ENCODE peak calls at places on chromosomes 2 and 18, in nine cellular contexts. V, E, C, H, Z, L, K, X and F are unnamed samples.

GRCh38 chr2:117523267-117523666 is 291.2 kb upstream of the DDX18 start:
- DNase-seq in V (peak; percentile 5), E (peak; percentile 52), C (no peak), H (no peak), Z (peak; percentile 83), L (no peak), K (peak; percentile 19), X (peak; percentile 3), F (no peak)

GRCh38 chr2:102025016-102025491 is 33.3 kb downstream of the IL1R2 start:
- DNase-seq in V (no peak), E (peak; percentile 65), C (no peak), H (no peak), Z (no peak), L (peak; percentile 94), K (no peak), X (no peak), F (peak; percentile 65)

GRCh38 chr2:155223781-155224406 is 525.4 kb downstream of the KCNJ3 start:
- DNase-seq in V (peak; percentile 37), E (peak; percentile 20), C (no peak), H (no peak), Z (no peak), L (no peak), K (no peak), X (no peak), F (peak; percentile 11)

GRCh38 chr2:13003500-13003899 is 286.8 kb downstream of the TRIB2 start:
- DNase-seq in V (peak; percentile 26), E (no peak), C (no peak), H (no peak), Z (no peak), L (no peak), K (no peak), X (no peak), F (no peak)

GRCh38 chr2:234480337-234480736 is 16.5 kb downstream of the ARL4C start:
- DNase-seq in V (no peak), E (no peak), C (no peak), H (no peak), Z (no peak), L (no peak), K (no peak), X (no peak), F (no peak)

GRCh38 chr2:174325373-174325772 is 9.4 kb upstream of the SP9 start:
- DNase-seq in V (no peak), E (no peak), C (no peak), H (no peak), Z (no peak), L (no peak), K (no peak), X (no peak), F (no peak)

GRCh38 chr2:10161961-10162441 is 39.5 kb downstream of the RRM2 start:
- DNase-seq in V (peak; percentile 54), E (peak; percentile 91), C (no peak), H (peak; percentile 80), Z (no peak), L (no peak), K (peak; percentile 31), X (no peak), F (no peak)

GRCh38 chr2:200795044-200795443 is 16.7 kb upstream of the BZW1 start:
- DNase-seq in V (no peak), E (peak; percentile 36), C (no peak), H (peak; percentile 33), Z (no peak), L (no peak), K (no peak), X (no peak), F (no peak)

GRCh38 chr2:11281221-11281620 is 63.2 kb downstream of the ROCK2 start:
- DNase-seq in V (peak; percentile 71), E (no peak), C (no peak), H (no peak), Z (no peak), L (no peak), K (no peak), X (no peak), F (no peak)

GRCh38 chr2:112137516-112138142 is 556 bp upstream of the FBLN7 start:
- DNase-seq in V (no peak), E (peak; percentile 71), C (peak; percentile 23), H (no peak), Z (no peak), L (peak; percentile 39), K (no peak), X (peak; percentile 16), F (peak; percentile 56)

GRCh38 chr18:53380063-53380639 is 844.3 kb downstream of the MBD2 start:
- DNase-seq in V (peak; percentile 9), E (peak; percentile 52), C (no peak), H (no peak), Z (no peak), L (peak; percentile 36), K (peak; percentile 10), X (no peak), F (peak; percentile 6)

DNA sequence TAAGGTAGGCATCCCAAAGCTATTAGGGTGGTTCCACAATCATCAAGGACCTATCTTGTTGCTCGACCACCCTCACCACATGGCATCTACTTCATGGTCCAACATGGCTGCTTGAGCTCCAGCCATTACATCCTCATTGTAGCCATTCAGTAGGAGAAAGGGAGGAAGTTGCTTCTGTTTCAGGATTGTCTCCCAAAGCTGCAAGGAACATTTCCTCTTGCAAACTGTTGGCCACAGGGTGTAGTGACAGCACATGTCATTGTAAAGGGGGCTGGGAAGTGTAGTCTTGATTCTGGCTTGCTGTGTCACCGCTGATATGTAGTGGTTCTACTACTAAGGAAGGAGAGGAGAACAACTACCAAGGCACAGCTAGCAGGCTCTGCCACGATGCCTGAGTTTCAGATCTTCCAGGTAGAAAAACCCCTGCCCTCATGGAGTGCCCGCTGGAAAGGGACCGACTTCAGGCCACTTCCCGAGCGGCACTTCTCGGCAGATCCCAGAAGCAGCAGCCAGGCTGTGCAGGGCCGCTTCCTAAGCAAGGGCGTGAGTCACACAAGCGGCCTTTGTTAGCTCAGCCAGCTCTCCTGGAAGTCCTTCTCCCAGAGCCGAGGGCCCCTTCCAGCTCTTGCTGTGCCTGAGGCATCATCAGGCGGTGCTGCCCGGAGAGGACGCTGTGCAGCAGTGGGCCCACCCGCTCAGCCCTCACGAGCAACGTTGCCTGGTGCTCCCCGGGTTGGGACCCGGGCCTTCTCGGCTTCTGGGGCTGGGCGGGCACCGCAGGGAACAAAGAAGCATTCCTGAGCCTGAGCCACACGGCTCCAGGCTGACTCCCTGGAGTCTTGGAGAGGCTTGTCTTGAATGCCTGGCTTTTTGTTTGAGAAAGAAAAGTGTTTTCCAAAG is 58.2 kb downstream of the HS6ST1 start:
- DNase-seq in V (peak; percentile 59), E (peak; percentile 88), C (no peak), H (peak; percentile 82), Z (peak; percentile 72), L (peak; percentile 87), K (peak; percentile 31), X (peak; percentile 73), F (no peak)
- TF ChIP-seq CTCF in V (no peak), E (peak; percentile 53), C (no peak), H (peak; percentile 61), Z (no peak), L (peak; percentile 46), K (peak; percentile 18), X (no peak), F (no peak)

DNA sequence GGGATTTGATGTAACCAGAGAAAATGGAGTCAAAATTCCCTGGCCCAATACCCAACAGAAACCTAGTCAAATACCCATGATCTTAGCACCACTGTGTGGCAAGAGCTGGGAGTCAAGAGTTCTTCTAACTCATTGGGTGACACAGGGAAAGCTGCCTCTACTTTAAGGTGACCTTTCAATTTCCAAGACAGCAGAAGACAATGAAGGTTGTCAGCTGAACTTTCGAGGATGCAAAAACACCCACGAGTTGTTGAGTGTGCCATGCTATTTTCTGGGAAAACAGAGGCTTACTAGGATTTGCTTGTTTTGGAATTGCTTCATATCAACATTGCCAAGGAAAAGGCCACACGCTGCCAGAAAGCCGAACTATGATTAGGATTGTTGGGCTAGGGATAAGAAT is 61.6 kb upstream of the CYRIA start:
- DNase-seq in V (peak; percentile 56), E (peak; percentile 15), C (no peak), H (peak; percentile 4), Z (no peak), L (no peak), K (no peak), X (no peak), F (no peak)
- TF ChIP-seq CTCF in V (peak; percentile 10), E (peak; percentile 14), C (no peak), H (peak; percentile 47), Z (no peak), L (peak; percentile 5), K (no peak), X (no peak), F (no peak)

DNA sequence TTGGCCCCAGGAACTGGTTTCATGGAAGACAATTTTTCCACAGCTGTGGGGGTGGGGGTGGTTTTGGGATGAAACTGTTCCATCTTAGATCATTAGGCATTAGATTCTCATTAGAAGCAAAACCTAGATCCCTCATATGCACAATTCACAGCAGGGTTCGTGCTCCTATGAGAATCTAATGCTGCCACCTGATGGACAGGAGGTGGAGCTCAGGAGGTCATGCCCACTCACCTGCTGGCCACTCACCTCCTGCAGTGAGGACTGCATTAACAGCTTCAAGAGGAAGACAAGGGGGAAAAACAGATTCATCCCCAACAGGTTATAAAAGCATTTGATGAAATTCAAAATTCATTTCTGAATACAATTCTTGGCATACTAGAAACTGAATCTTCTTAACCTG is 38.5 kb downstream of the THAP4 start:
- DNase-seq in V (no peak), E (peak; percentile 31), C (peak; percentile 25), H (no peak), Z (no peak), L (no peak), K (no peak), X (peak; percentile 64), F (no peak)
- TF ChIP-seq CTCF in V (no peak), E (peak; percentile 27), C (no peak), H (peak; percentile 32), Z (peak; percentile 25), L (no peak), K (peak; percentile 33), X (peak; percentile 61), F (peak; percentile 17)

GRCh38 chr18:71431171-71431570 is 1113.0 kb downstream of the CBLN2 start:
- DNase-seq in V (no peak), E (no peak), C (no peak), H (no peak), Z (no peak), L (no peak), K (no peak), X (no peak), F (no peak)
- TF ChIP-seq CTCF in V (no peak), E (no peak), C (no peak), H (no peak), Z (no peak), L (no peak), K (no peak), X (no peak), F (no peak)

GRCh38 chr2:216661639-216662375 is 28.6 kb downstream of the IGFBP2 start:
- DNase-seq in V (no peak), E (no peak), C (peak; percentile 51), H (peak; percentile 52), Z (no peak), L (peak; percentile 50), K (no peak), X (no peak), F (no peak)
- TF ChIP-seq CTCF in V (no peak), E (no peak), C (peak; percentile 23), H (peak; percentile 55), Z (peak; percentile 17), L (peak; percentile 41), K (no peak), X (peak; percentile 20), F (no peak)